ENCODE peak calls at places on chromosomes 13 and 19, in nine cellular contexts. Z, M, I, S, L, W, J, A and P are unnamed samples.

GRCh38 chr19:6091771-6092291 is 18.5 kb downstream of the RFX2 start:
- DNase-seq in W (no peak), A (peak), M (peak), L (peak), S (no peak), I (no peak), Z (no peak), J (no peak), P (peak)

GRCh38 chr13:93361703-93362102 is 135.1 kb downstream of the GPC6 start:
- DNase-seq in A (peak), I (no peak), L (peak), S (no peak), J (no peak), W (no peak), M (no peak), Z (no peak), P (no peak)

GRCh38 chr13:77416666-77417212 is 89.8 kb upstream of the MYCBP2 start:
- DNase-seq in M (no peak), L (no peak), A (no peak), W (no peak), I (no peak), Z (no peak), S (no peak), J (no peak), P (no peak)

GRCh38 chr19:5218255-5218855 is 122.3 kb downstream of the PTPRS start:
- DNase-seq in Z (no peak), L (no peak), A (no peak), M (no peak), W (no peak), I (no peak), S (no peak), J (no peak), P (no peak)

GRCh38 chr13:110408286-110408685 is 101.2 kb downstream of the COL4A2 start:
- DNase-seq in J (no peak), A (no peak), L (no peak), W (no peak), Z (no peak), S (no peak), I (no peak), M (no peak), P (no peak)

GRCh38 chr13:109792416-109793090 is 6.2 kb upstream of the IRS2 start:
- DNase-seq in S (no peak), W (no peak), Z (no peak), I (no peak), M (no peak), J (no peak), A (no peak), L (no peak), P (no peak)

GRCh38 chr19:18070181-18070580 is 16.6 kb downstream of the IL12RB1 start:
- DNase-seq in S (no peak), J (no peak), Z (no peak), A (no peak), L (no peak), W (no peak), M (no peak), I (no peak), P (no peak)

GRCh38 chr13:23921451-23921888 is 24.2 kb upstream of the C1QTNF9B start:
- DNase-seq in I (peak), S (no peak), L (peak), A (peak), Z (no peak), W (peak), M (no peak), J (peak), P (peak)

GRCh38 chr19:58474291-58474996 is 1.7 kb upstream of the ZNF446 start:
- DNase-seq in J (no peak), A (no peak), Z (no peak), W (no peak), I (peak), M (no peak), L (no peak), S (no peak), P (peak)